ENCODE peak calls at places on chromosomes 1 and 21, in five cellular contexts. I, W, S, R and F are unnamed samples. For H3K4me1, the result is how much of the 10 kb centered on the place peaks cover.

GRCh38 chr21:26966360-26966977 is 419 bp downstream of the ADAMTS5 start:
- DNase-seq in W (no peak), R (no peak), S (no peak), I (peak), F (no peak)

GRCh38 chr1:101993703-101994102 is 3.0 kb downstream of the OLFM3 start:
- DNase-seq in W (no peak), S (no peak), R (no peak), I (no peak), F (no peak)

GRCh38 chr1:56577859-56578663 is 1.3 kb downstream of the PLPP3 start:
- DNase-seq in S (peak), I (peak), R (no peak), W (peak), F (no peak)

GRCh38 chr1:73781257-73781656 is 416.7 kb downstream of the LRRIQ3 start:
- DNase-seq in I (no peak), W (peak), R (no peak), S (peak), F (no peak)

GRCh38 chr1:196535727-196536126 is 72.5 kb downstream of the KCNT2 start:
- DNase-seq in S (peak), W (no peak), I (peak), R (peak), F (peak)

GRCh38 chr1:42935313-42935624 is 23.4 kb downstream of the SLC2A1 start:
- DNase-seq in S (no peak), I (no peak), W (peak), R (no peak), F (no peak)

GRCh38 chr1:114015075-114015474 is 35.8 kb downstream of the OLFML3 start:
- DNase-seq in I (no peak), W (no peak), S (peak), R (no peak), F (peak)

GRCh38 chr1:200005160-200005559 is 22.4 kb upstream of the NR5A2 start:
- DNase-seq in S (no peak), I (no peak), R (no peak), W (no peak), F (no peak)

GRCh38 chr1:222665964-222666363 is 46.3 kb downstream of the AIDA start:
- DNase-seq in S (no peak), I (no peak), W (no peak), R (no peak), F (no peak)

GRCh38 chr1:175893192-175893591 is 149.8 kb upstream of the TNR start:
- DNase-seq in R (no peak), S (no peak), I (no peak), W (no peak), F (no peak)

GRCh38 chr1:13583964-13584791 is 546 bp downstream of the PDPN start:
- DNase-seq in I (peak), S (peak), R (peak), W (no peak), F (no peak)

GRCh38 chr1:204032642-204033235 is 40.2 kb upstream of the SOX13 start:
- DNase-seq in W (no peak), S (no peak), R (no peak), I (no peak), F (no peak)

GRCh38 chr1:22500476-22500875 is 48.8 kb downstream of the ZBTB40 start:
- DNase-seq in I (no peak), S (peak), R (no peak), W (peak), F (peak)

GRCh38 chr1:113677250-113678158 is 81.8 kb downstream of the PHTF1 start:
- DNase-seq in R (peak), I (no peak), W (no peak), S (peak), F (no peak)

GRCh38 chr1:46458846-46459245 is 30.8 kb upstream of the DMBX1 start:
- DNase-seq in I (no peak), W (no peak), S (no peak), R (no peak), F (no peak)

GRCh38 chr1:51756290-51756689 is 122.2 kb downstream of the NRDC start:
- DNase-seq in R (no peak), I (no peak), S (peak), W (no peak), F (no peak)

GRCh38 chr1:1426961-1427934 is 6.2 kb upstream of the ANKRD65 start:
- DNase-seq in W (no peak), S (no peak), I (peak), R (peak), F (no peak)

GRCh38 chr1:40315239-40315794 is 1.8 kb downstream of the COL9A2 start:
- DNase-seq in S (peak), W (peak), R (peak), I (peak), F (peak)

GRCh38 chr1:71307451-71307850 is 226.6 kb upstream of the ZRANB2 start:
- DNase-seq in R (no peak), S (peak), I (no peak), W (peak), F (no peak)

GRCh38 chr1:116139592-116140134 is 28.5 kb downstream of the MAB21L3 start:
- DNase-seq in R (no peak), S (no peak), W (peak), I (no peak), F (no peak)

GRCh38 chr1:234583755-234584430 is 26.1 kb downstream of the IRF2BP2 start:
- DNase-seq in R (no peak), S (no peak), I (no peak), W (no peak), F (no peak)

GRCh38 chr1:5297199-5297877 is 642.9 kb downstream of the AJAP1 start:
- DNase-seq in S (no peak), R (no peak), I (no peak), W (no peak), F (no peak)

GRCh38 chr1:61293197-61293596 is 210.8 kb downstream of the NFIA start:
- DNase-seq in W (no peak), I (no peak), S (peak), R (no peak), F (peak)

GRCh38 chr1:160618763-160619274 is 28.0 kb downstream of the SLAMF1 start:
- DNase-seq in W (no peak), R (no peak), I (no peak), S (no peak), F (no peak)

GRCh38 chr1:108057536-108057935 is 92.6 kb upstream of the VAV3 start:
- DNase-seq in W (peak), I (peak), R (no peak), S (peak), F (no peak)

GRCh38 chr1:231274119-231274825 is 33.3 kb downstream of the GNPAT start:
- DNase-seq in R (no peak), S (no peak), W (no peak), I (no peak), F (no peak)

GRCh38 chr1:236168716-236169429 is 26.5 kb downstream of the GPR137B start:
- DNase-seq in S (no peak), W (peak), R (no peak), I (peak), F (no peak)

GRCh38 chr21:32803651-32804050 is 32.1 kb upstream of the PAXBP1 start:
- DNase-seq in W (no peak), I (no peak), S (no peak), R (no peak), F (no peak)

GRCh38 chr1:232868793-232869491 is 63.7 kb downstream of the MAP10 start:
- DNase-seq in S (peak), I (no peak), R (no peak), W (no peak), F (peak)

GRCh38 chr1:32872189-32872898 is 1.6 kb upstream of the FNDC5 start:
- DNase-seq in I (peak), S (no peak), R (peak), W (peak), F (no peak)

DNA sequence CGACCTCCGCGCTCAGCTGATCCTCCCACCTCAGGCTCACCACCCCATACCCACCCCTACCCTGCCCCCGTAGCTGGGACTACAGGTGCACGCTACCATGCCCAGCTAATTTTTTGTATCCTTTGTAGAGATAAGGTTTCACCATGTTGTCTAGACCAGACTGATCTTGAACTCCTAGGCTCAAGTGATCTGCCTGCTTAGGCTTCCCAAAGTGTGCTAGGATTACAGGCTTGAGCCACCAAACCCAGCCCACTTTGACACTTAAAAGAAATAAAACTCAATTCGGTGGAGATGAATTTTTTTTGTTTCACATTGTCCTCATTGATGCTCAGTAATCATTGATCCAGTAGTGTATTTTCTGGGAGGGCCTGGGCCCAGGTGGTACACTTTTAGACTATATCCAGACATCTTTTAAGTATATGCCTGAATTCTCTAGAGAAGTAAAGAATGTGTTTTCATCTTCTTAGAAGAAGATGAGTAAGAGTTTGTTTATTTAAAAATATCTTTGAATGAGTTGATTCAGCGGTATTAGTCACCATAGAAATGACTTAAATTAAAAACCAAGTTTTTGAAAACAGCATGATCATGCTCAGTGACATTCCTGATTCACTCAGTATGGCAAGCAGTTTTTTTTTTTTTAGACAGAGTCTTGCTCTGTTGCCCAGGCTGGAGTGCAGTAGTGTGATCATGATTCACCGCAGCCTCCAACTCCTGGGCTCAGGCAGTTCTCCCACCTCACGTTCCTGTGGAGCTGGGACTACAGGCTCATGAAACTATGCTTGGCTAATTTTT is 57.8 kb downstream of the EPB41 start:
- DNase-seq in I (no peak), R (no peak), S (peak), W (no peak), F (peak)
- H3K27ac ChIP-seq in I (no peak), R (no peak), S (no peak), W (no peak), F (peak)

GRCh38 chr1:20480261-20481157 is 5.5 kb downstream of the CAMK2N1 start:
- DNase-seq in W (peak), I (no peak), R (no peak), S (peak), F (no peak)
- H3K4me1 ChIP-seq in W (under half), I (under half), R (under half), S (under half), F (under half)

GRCh38 chr1:6348511-6349191 is 44.9 kb downstream of the ACOT7 start:
- DNase-seq in W (peak), I (no peak), S (peak), R (no peak), F (no peak)
- H3K9ac ChIP-seq in W (peak), I (no peak), S (no peak), R (no peak), F (no peak)

GRCh38 chr1:153655333-153655732 is 3.2 kb upstream of the SNAPIN start:
- DNase-seq in S (no peak), W (no peak), I (no peak), R (no peak), F (no peak)

GRCh38 chr1:153661111-153661708 is 2.7 kb downstream of the SNAPIN start:
- DNase-seq in I (no peak), S (no peak), R (no peak), W (no peak), F (no peak)

GRCh38 chr1:153659656-153660055 is 1.2 kb downstream of the SNAPIN start:
- DNase-seq in S (no peak), R (no peak), W (no peak), I (no peak), F (no peak)

GRCh38 chr1:153659175-153659534 is 652 bp downstream of the SNAPIN start:
- DNase-seq in W (no peak), I (no peak), S (no peak), R (no peak), F (no peak)

GRCh38 chr1:153658400-153659174 is at the start of gene SNAPIN:
- DNase-seq in W (peak), I (peak), S (peak), R (peak), F (no peak)
- H3K27ac ChIP-seq in W (peak), I (no peak), S (peak), R (peak), F (peak)

DNA sequence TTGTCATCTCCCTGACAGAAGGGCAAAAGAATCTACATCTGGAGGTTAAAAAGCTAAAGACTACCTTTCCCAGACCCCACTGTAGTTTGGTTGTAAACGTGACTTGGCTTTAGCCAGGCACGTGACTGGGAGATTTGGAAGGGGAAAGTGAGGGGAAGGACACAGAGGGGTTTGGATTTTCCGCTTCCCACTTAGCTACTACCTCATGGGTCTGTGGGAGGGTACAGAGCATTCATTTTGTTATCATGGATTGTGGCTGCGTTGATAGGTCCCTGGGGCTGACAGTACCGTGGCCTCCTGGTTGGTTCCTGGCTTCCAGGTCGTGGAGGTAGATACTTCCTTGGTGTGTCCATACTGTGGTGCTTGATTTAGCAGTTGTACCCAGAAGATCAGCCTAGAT is 2.6 kb downstream of the CHD1L start:
- DNase-seq in S (no peak), R (no peak), I (no peak), W (no peak), F (no peak)
- H3K4me1 ChIP-seq in S (under half), R (under half), I (under half), W (under half), F (under half)